ENCODE peak calls at places on chromosome 16, in nine cellular contexts. Z, X, D, N, I, S, L, R and E are unnamed samples.

GRCh38 chr16:74291577-74292208 is 4.9 kb upstream of the PSMD7 start:
- DNase-seq in Z (no peak), X (no peak), D (no peak), N (no peak), I (no peak), S (no peak), L (no peak), R (no peak), E (no peak)

GRCh38 chr16:1909661-1910231 is 8.5 kb downstream of the HS3ST6 start:
- DNase-seq in Z (no peak), X (no peak), D (no peak), N (peak), I (no peak), S (peak), L (no peak), R (no peak), E (no peak)

GRCh38 chr16:68272501-68273209 is 8.3 kb downstream of the SLC7A6 start:
- DNase-seq in Z (no peak), X (no peak), D (peak), N (no peak), I (peak), S (no peak), L (peak), R (no peak), E (peak)

GRCh38 chr16:10308305-10309193 is 77.3 kb upstream of the ATF7IP2 start:
- DNase-seq in Z (no peak), X (no peak), D (no peak), N (no peak), I (no peak), S (no peak), L (no peak), R (no peak), E (no peak)

GRCh38 chr16:49330562-49331201 is 42.9 kb upstream of the C16orf78 start:
- DNase-seq in Z (no peak), X (no peak), D (no peak), N (no peak), I (no peak), S (no peak), L (no peak), R (no peak), E (no peak)

GRCh38 chr16:46688101-46688656 is 799 bp downstream of the VPS35 start:
- DNase-seq in Z (no peak), X (no peak), D (no peak), N (no peak), I (no peak), S (no peak), L (no peak), R (no peak), E (peak)

GRCh38 chr16:88264641-88265285 is 118.0 kb upstream of the ZNF469 start:
- DNase-seq in Z (peak), X (peak), D (peak), N (no peak), I (no peak), S (peak), L (peak), R (no peak), E (no peak)

GRCh38 chr16:77850637-77851330 is 62.4 kb downstream of the VAT1L start:
- DNase-seq in Z (no peak), X (no peak), D (no peak), N (no peak), I (no peak), S (no peak), L (no peak), R (no peak), E (no peak)

GRCh38 chr16:56789360-56789759 is 59.4 kb downstream of the NUP93 start:
- DNase-seq in Z (no peak), X (no peak), D (no peak), N (peak), I (no peak), S (peak), L (no peak), R (peak), E (peak)

GRCh38 chr16:88882358-88883030 is 16.0 kb upstream of the PABPN1L start:
- DNase-seq in Z (no peak), X (no peak), D (no peak), N (no peak), I (no peak), S (peak), L (no peak), R (no peak), E (no peak)

GRCh38 chr16:54928016-54928356 is 2.7 kb upstream of the IRX5 start:
- DNase-seq in Z (no peak), X (no peak), D (no peak), N (no peak), I (no peak), S (no peak), L (no peak), R (no peak), E (no peak)

GRCh38 chr16:55255890-55256289 is 68.1 kb upstream of the IRX6 start:
- DNase-seq in Z (no peak), X (no peak), D (no peak), N (no peak), I (no peak), S (no peak), L (no peak), R (no peak), E (no peak)

GRCh38 chr16:81997738-81998137 is 13.5 kb downstream of the SDR42E1 start:
- DNase-seq in Z (peak), X (no peak), D (no peak), N (no peak), I (no peak), S (no peak), L (no peak), R (no peak), E (no peak)

GRCh38 chr16:66272461-66272860 is 94.0 kb upstream of the CDH5 start:
- DNase-seq in Z (no peak), X (no peak), D (no peak), N (no peak), I (no peak), S (no peak), L (no peak), R (no peak), E (no peak)

GRCh38 chr16:1481906-1482835 is 6.6 kb downstream of the PTX4 start:
- DNase-seq in Z (no peak), X (no peak), D (no peak), N (no peak), I (no peak), S (no peak), L (no peak), R (no peak), E (no peak)